ENCODE peak calls at places on chromosomes 3 and 15, in nine cellular contexts. One of them, this sample, is unnamed.

GRCh38 chr3:3065876-3066275 is 44.3 kb downstream of the IL5RA start:
- DNase-seq in sciatic nerve: no peak
- DNase-seq in mucosa of descending colon: no peak
- DNase-seq in activated T-cell treated with anti-CD3 and anti-CD28 coated beads, Interleukin-2, amount 50 U/mL, for 1 hour: no peak
- DNase-seq in fibroblast of mammary gland: peak
- DNase-seq in activated effector memory CD4-positive, alpha-beta T cell treated with Interleukin-2 at 50 U/mL for 16 hours: no peak
- DNase-seq in stimulated activated CD8-positive, alpha-beta memory T cell treated with anti-CD3 and anti-CD28 coated beads, Interleukin-7, amount 100 ng/mL, for 48 hours: no peak
- DNase-seq in nephron progenitor cell: no peak
- DNase-seq in pancreas: no peak
- DNase-seq in this sample: no peak

GRCh38 chr15:79282371-79283251 is at the start of gene ANKRD34C:
- DNase-seq in activated T-cell treated with anti-CD3 and anti-CD28 coated beads, Interleukin-2, amount 50 U/mL, for 1 hour: no peak
- DNase-seq in mucosa of descending colon: no peak
- DNase-seq in sciatic nerve: no peak
- DNase-seq in stimulated activated CD8-positive, alpha-beta memory T cell treated with anti-CD3 and anti-CD28 coated beads, Interleukin-7, amount 100 ng/mL, for 48 hours: no peak
- DNase-seq in nephron progenitor cell: peak
- DNase-seq in fibroblast of mammary gland: no peak
- DNase-seq in pancreas: no peak
- DNase-seq in activated effector memory CD4-positive, alpha-beta T cell treated with Interleukin-2 at 50 U/mL for 16 hours: no peak
- DNase-seq in this sample: no peak

GRCh38 chr3:63032876-63033275 is 157.7 kb upstream of the CADPS start:
- DNase-seq in stimulated activated CD8-positive, alpha-beta memory T cell treated with anti-CD3 and anti-CD28 coated beads, Interleukin-7, amount 100 ng/mL, for 48 hours: no peak
- DNase-seq in mucosa of descending colon: no peak
- DNase-seq in pancreas: no peak
- DNase-seq in sciatic nerve: no peak
- DNase-seq in fibroblast of mammary gland: peak
- DNase-seq in activated T-cell treated with anti-CD3 and anti-CD28 coated beads, Interleukin-2, amount 50 U/mL, for 1 hour: no peak
- DNase-seq in activated effector memory CD4-positive, alpha-beta T cell treated with Interleukin-2 at 50 U/mL for 16 hours: no peak
- DNase-seq in nephron progenitor cell: no peak
- DNase-seq in this sample: no peak

GRCh38 chr3:102237838-102238237 is 197.0 kb upstream of the ZPLD1 start:
- DNase-seq in sciatic nerve: no peak
- DNase-seq in activated T-cell treated with anti-CD3 and anti-CD28 coated beads, Interleukin-2, amount 50 U/mL, for 1 hour: no peak
- DNase-seq in pancreas: no peak
- DNase-seq in nephron progenitor cell: no peak
- DNase-seq in mucosa of descending colon: no peak
- DNase-seq in activated effector memory CD4-positive, alpha-beta T cell treated with Interleukin-2 at 50 U/mL for 16 hours: no peak
- DNase-seq in fibroblast of mammary gland: no peak
- DNase-seq in stimulated activated CD8-positive, alpha-beta memory T cell treated with anti-CD3 and anti-CD28 coated beads, Interleukin-7, amount 100 ng/mL, for 48 hours: no peak
- DNase-seq in this sample: no peak

GRCh38 chr3:169454823-169455222 is 208.7 kb downstream of the MECOM start:
- DNase-seq in mucosa of descending colon: no peak
- DNase-seq in nephron progenitor cell: no peak
- DNase-seq in activated T-cell treated with anti-CD3 and anti-CD28 coated beads, Interleukin-2, amount 50 U/mL, for 1 hour: no peak
- DNase-seq in stimulated activated CD8-positive, alpha-beta memory T cell treated with anti-CD3 and anti-CD28 coated beads, Interleukin-7, amount 100 ng/mL, for 48 hours: no peak
- DNase-seq in fibroblast of mammary gland: peak
- DNase-seq in sciatic nerve: no peak
- DNase-seq in activated effector memory CD4-positive, alpha-beta T cell treated with Interleukin-2 at 50 U/mL for 16 hours: no peak
- DNase-seq in pancreas: no peak
- DNase-seq in this sample: no peak

GRCh38 chr15:70068783-70069565 is 28.7 kb downstream of the TLE3 start:
- DNase-seq in pancreas: peak
- DNase-seq in stimulated activated CD8-positive, alpha-beta memory T cell treated with anti-CD3 and anti-CD28 coated beads, Interleukin-7, amount 100 ng/mL, for 48 hours: no peak
- DNase-seq in activated effector memory CD4-positive, alpha-beta T cell treated with Interleukin-2 at 50 U/mL for 16 hours: no peak
- DNase-seq in fibroblast of mammary gland: no peak
- DNase-seq in mucosa of descending colon: no peak
- DNase-seq in sciatic nerve: no peak
- DNase-seq in activated T-cell treated with anti-CD3 and anti-CD28 coated beads, Interleukin-2, amount 50 U/mL, for 1 hour: no peak
- DNase-seq in nephron progenitor cell: no peak
- DNase-seq in this sample: peak

GRCh38 chr3:72151465-72152238 is 366.7 kb upstream of the PROK2 start:
- DNase-seq in activated T-cell treated with anti-CD3 and anti-CD28 coated beads, Interleukin-2, amount 50 U/mL, for 1 hour: no peak
- DNase-seq in nephron progenitor cell: no peak
- DNase-seq in mucosa of descending colon: no peak
- DNase-seq in stimulated activated CD8-positive, alpha-beta memory T cell treated with anti-CD3 and anti-CD28 coated beads, Interleukin-7, amount 100 ng/mL, for 48 hours: no peak
- DNase-seq in pancreas: no peak
- DNase-seq in sciatic nerve: no peak
- DNase-seq in fibroblast of mammary gland: no peak
- DNase-seq in activated effector memory CD4-positive, alpha-beta T cell treated with Interleukin-2 at 50 U/mL for 16 hours: no peak
- DNase-seq in this sample: no peak

GRCh38 chr3:65888980-65889706 is 149.6 kb downstream of the MAGI1 start:
- DNase-seq in sciatic nerve: no peak
- DNase-seq in nephron progenitor cell: no peak
- DNase-seq in activated effector memory CD4-positive, alpha-beta T cell treated with Interleukin-2 at 50 U/mL for 16 hours: no peak
- DNase-seq in mucosa of descending colon: no peak
- DNase-seq in stimulated activated CD8-positive, alpha-beta memory T cell treated with anti-CD3 and anti-CD28 coated beads, Interleukin-7, amount 100 ng/mL, for 48 hours: no peak
- DNase-seq in pancreas: no peak
- DNase-seq in activated T-cell treated with anti-CD3 and anti-CD28 coated beads, Interleukin-2, amount 50 U/mL, for 1 hour: no peak
- DNase-seq in fibroblast of mammary gland: peak
- DNase-seq in this sample: no peak

GRCh38 chr15:71104636-71105035 is 10.6 kb upstream of the THSD4 start:
- DNase-seq in sciatic nerve: no peak
- DNase-seq in mucosa of descending colon: no peak
- DNase-seq in activated T-cell treated with anti-CD3 and anti-CD28 coated beads, Interleukin-2, amount 50 U/mL, for 1 hour: no peak
- DNase-seq in pancreas: no peak
- DNase-seq in stimulated activated CD8-positive, alpha-beta memory T cell treated with anti-CD3 and anti-CD28 coated beads, Interleukin-7, amount 100 ng/mL, for 48 hours: no peak
- DNase-seq in fibroblast of mammary gland: no peak
- DNase-seq in nephron progenitor cell: no peak
- DNase-seq in activated effector memory CD4-positive, alpha-beta T cell treated with Interleukin-2 at 50 U/mL for 16 hours: no peak
- DNase-seq in this sample: no peak

GRCh38 chr3:93969443-93969842 is 4.3 kb downstream of the PROS1 start:
- DNase-seq in nephron progenitor cell: no peak
- DNase-seq in activated effector memory CD4-positive, alpha-beta T cell treated with Interleukin-2 at 50 U/mL for 16 hours: no peak
- DNase-seq in activated T-cell treated with anti-CD3 and anti-CD28 coated beads, Interleukin-2, amount 50 U/mL, for 1 hour: no peak
- DNase-seq in sciatic nerve: no peak
- DNase-seq in mucosa of descending colon: no peak
- DNase-seq in stimulated activated CD8-positive, alpha-beta memory T cell treated with anti-CD3 and anti-CD28 coated beads, Interleukin-7, amount 100 ng/mL, for 48 hours: no peak
- DNase-seq in fibroblast of mammary gland: peak
- DNase-seq in pancreas: no peak
- DNase-seq in this sample: no peak

GRCh38 chr15:88391700-88392099 is 75.5 kb downstream of the MRPL46 start:
- DNase-seq in nephron progenitor cell: no peak
- DNase-seq in mucosa of descending colon: no peak
- DNase-seq in stimulated activated CD8-positive, alpha-beta memory T cell treated with anti-CD3 and anti-CD28 coated beads, Interleukin-7, amount 100 ng/mL, for 48 hours: no peak
- DNase-seq in sciatic nerve: no peak
- DNase-seq in activated effector memory CD4-positive, alpha-beta T cell treated with Interleukin-2 at 50 U/mL for 16 hours: no peak
- DNase-seq in pancreas: no peak
- DNase-seq in activated T-cell treated with anti-CD3 and anti-CD28 coated beads, Interleukin-2, amount 50 U/mL, for 1 hour: no peak
- DNase-seq in fibroblast of mammary gland: no peak
- DNase-seq in this sample: no peak

This sample was measured in stomach.